ENCODE peak calls at places on chromosomes 6 and 20, in eight cellular contexts. J is right atrium auricular region, T is stomach, F is progenitor cell of endocrine pancreas, Z is endothelial cell, M is GM13977, H is AG04450, Y is left ventricle myocardium inferior. B is an unnamed sample.

GRCh38 chr6:140076078-140076477 is 701.6 kb upstream of the CITED2 start:
- DNase-seq in J (no peak), T (no peak), F (no peak), Z (no peak), M (no peak), H (no peak), Y (no peak), B (no peak)

GRCh38 chr6:85453490-85453889 is 3.6 kb downstream of the NT5E start:
- DNase-seq in J (no peak), T (no peak), F (no peak), Z (no peak), M (no peak), H (no peak), Y (no peak), B (no peak)

GRCh38 chr6:19723533-19723932 is 113.6 kb upstream of the ID4 start:
- DNase-seq in J (no peak), T (no peak), F (no peak), Z (no peak), M (no peak), H (peak), Y (no peak), B (no peak)

GRCh38 chr6:77548662-77549366 is 85.5 kb upstream of the HTR1B start:
- DNase-seq in J (no peak), T (no peak), F (no peak), Z (no peak), M (no peak), H (no peak), Y (no peak), B (no peak)

GRCh38 chr6:126112171-126112632 is 125.9 kb downstream of the TRMT11 start:
- DNase-seq in J (no peak), T (no peak), F (no peak), Z (no peak), M (no peak), H (no peak), Y (no peak), B (no peak)

GRCh38 chr6:29236060-29236459 is 65.4 kb downstream of the OR2J2 start:
- DNase-seq in J (no peak), T (no peak), F (no peak), Z (no peak), M (no peak), H (no peak), Y (no peak), B (no peak)

GRCh38 chr20:40749985-40750506 is 61.0 kb upstream of the MAFB start:
- DNase-seq in J (no peak), T (no peak), F (no peak), Z (no peak), M (no peak), H (no peak), Y (no peak), B (no peak)

GRCh38 chr6:39653631-39654030 is 71.6 kb downstream of the KIF6 start:
- DNase-seq in J (no peak), T (no peak), F (no peak), Z (no peak), M (no peak), H (no peak), Y (no peak), B (no peak)

GRCh38 chr6:3759656-3760245 is 8.2 kb upstream of the PXDC1 start:
- DNase-seq in J (no peak), T (no peak), F (no peak), Z (no peak), M (no peak), H (peak), Y (no peak), B (peak)

GRCh38 chr6:36038120-36038876 is 10.7 kb downstream of the MAPK14 start:
- DNase-seq in J (no peak), T (no peak), F (no peak), Z (no peak), M (no peak), H (no peak), Y (no peak), B (no peak)

GRCh38 chr20:20462185-20462584 is 94.3 kb downstream of the INSM1 start:
- DNase-seq in J (no peak), T (no peak), F (no peak), Z (no peak), M (no peak), H (no peak), Y (no peak), B (no peak)

GRCh38 chr6:13813621-13814175 is 659 bp downstream of the MCUR1 start:
- DNase-seq in J (peak), T (peak), F (no peak), Z (peak), M (peak), H (peak), Y (peak), B (peak)

GRCh38 chr6:138722425-138723371 is 50.9 kb upstream of the CCDC28A start:
- DNase-seq in J (no peak), T (no peak), F (no peak), Z (no peak), M (no peak), H (no peak), Y (no peak), B (no peak)

GRCh38 chr6:43907789-43908472 is 137.9 kb downstream of the VEGFA start:
- DNase-seq in J (no peak), T (no peak), F (no peak), Z (no peak), M (no peak), H (no peak), Y (peak), B (no peak)

GRCh38 chr20:51631011-51631950 is 88.8 kb upstream of the NFATC2 start:
- DNase-seq in J (peak), T (no peak), F (no peak), Z (no peak), M (no peak), H (peak), Y (peak), B (peak)

GRCh38 chr6:150078788-150079187 is 9.9 kb upstream of the ULBP3 start:
- DNase-seq in J (no peak), T (no peak), F (no peak), Z (no peak), M (no peak), H (no peak), Y (no peak), B (peak)

GRCh38 chr6:20861479-20861878 is 327.2 kb downstream of the CDKAL1 start:
- DNase-seq in J (no peak), T (no peak), F (no peak), Z (no peak), M (no peak), H (no peak), Y (no peak), B (no peak)

GRCh38 chr6:79404677-79405076 is 132.6 kb downstream of the LCA5 start:
- DNase-seq in J (no peak), T (peak), F (peak), Z (no peak), M (no peak), H (no peak), Y (no peak), B (no peak)

GRCh38 chr6:144590540-144590939 is 305.4 kb downstream of the UTRN start:
- DNase-seq in J (no peak), T (no peak), F (no peak), Z (no peak), M (no peak), H (no peak), Y (no peak), B (no peak)

GRCh38 chr6:64683682-64684081 is 1023.3 kb downstream of the EYS start:
- DNase-seq in J (peak), T (peak), F (no peak), Z (peak), M (no peak), H (no peak), Y (no peak), B (peak)

GRCh38 chr6:116969211-116969863 is 92.3 kb downstream of the RFX6 start:
- DNase-seq in J (no peak), T (peak), F (no peak), Z (peak), M (peak), H (peak), Y (no peak), B (no peak)

GRCh38 chr6:21441386-21441785 is 152.2 kb upstream of the SOX4 start:
- DNase-seq in J (no peak), T (no peak), F (no peak), Z (no peak), M (no peak), H (no peak), Y (no peak), B (no peak)

GRCh38 chr6:133166706-133167105 is 74.5 kb upstream of the EYA4 start:
- DNase-seq in J (no peak), T (no peak), F (no peak), Z (no peak), M (no peak), H (no peak), Y (no peak), B (no peak)

GRCh38 chr6:134602123-134602522 is 284.2 kb upstream of the SGK1 start:
- DNase-seq in J (no peak), T (no peak), F (no peak), Z (no peak), M (no peak), H (no peak), Y (no peak), B (no peak)

GRCh38 chr6:97963148-97963680 is 680.2 kb upstream of the MMS22L start:
- DNase-seq in J (no peak), T (no peak), F (no peak), Z (no peak), M (no peak), H (no peak), Y (no peak), B (peak)

GRCh38 chr6:6881438-6882267 is 226.1 kb upstream of the RREB1 start:
- DNase-seq in J (no peak), T (no peak), F (no peak), Z (no peak), M (no peak), H (no peak), Y (no peak), B (no peak)

GRCh38 chr6:110392727-110393126 is 22.6 kb downstream of the DDO start:
- DNase-seq in J (no peak), T (no peak), F (no peak), Z (no peak), M (no peak), H (no peak), Y (no peak), B (no peak)

GRCh38 chr6:168124921-168125320 is 45.9 kb upstream of the FRMD1 start:
- DNase-seq in J (no peak), T (no peak), F (peak), Z (no peak), M (peak), H (no peak), Y (no peak), B (no peak)

GRCh38 chr20:34254979-34255378 is 13.8 kb downstream of the ASIP start:
- DNase-seq in J (no peak), T (no peak), F (no peak), Z (no peak), M (no peak), H (no peak), Y (no peak), B (no peak)
- TF ChIP-seq CTCF in J (no peak), T (no peak), F (no peak), Z (no peak), M (no peak), H (no peak), Y (no peak), B (no peak)

GRCh38 chr6:136036601-136037000 is 185.1 kb downstream of the PDE7B start:
- DNase-seq in J (no peak), T (no peak), F (no peak), Z (no peak), M (no peak), H (no peak), Y (no peak), B (no peak)

GRCh38 chr6:136031982-136032381 is 180.5 kb downstream of the PDE7B start:
- DNase-seq in J (no peak), T (no peak), F (no peak), Z (peak), M (peak), H (no peak), Y (no peak), B (no peak)

GRCh38 chr6:136035378-136036070 is 184.0 kb downstream of the PDE7B start:
- DNase-seq in J (no peak), T (no peak), F (no peak), Z (no peak), M (no peak), H (no peak), Y (no peak), B (no peak)

GRCh38 chr6:136036071-136036380 is 184.5 kb downstream of the PDE7B start:
- DNase-seq in J (no peak), T (no peak), F (no peak), Z (no peak), M (no peak), H (no peak), Y (no peak), B (no peak)

DNA sequence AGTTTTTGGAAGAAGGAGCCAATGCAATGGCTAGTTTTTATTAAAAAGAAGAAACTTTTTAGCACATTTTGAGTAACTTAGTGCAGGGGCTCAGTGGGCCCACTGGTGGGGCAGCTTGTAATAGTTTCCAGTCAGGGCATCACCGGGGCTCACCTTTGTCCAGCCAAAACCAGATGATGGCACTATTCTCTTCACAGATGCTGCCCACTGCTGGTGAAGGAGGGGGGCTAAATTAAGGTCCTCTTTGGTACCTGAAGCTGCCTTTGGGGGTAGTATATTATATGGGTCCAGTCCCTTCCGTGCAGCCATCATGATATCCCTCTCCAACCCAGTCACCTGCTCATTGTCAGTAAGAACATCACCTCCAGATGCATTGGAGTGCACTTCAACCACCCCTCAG is 182.9 kb downstream of the PDE7B start:
- DNase-seq in J (no peak), T (no peak), F (no peak), Z (no peak), M (no peak), H (no peak), Y (no peak), B (no peak)
- TF ChIP-seq CTCF in J (no peak), T (no peak), F (no peak), Z (no peak), M (peak), H (no peak), Y (no peak), B (peak)

GRCh38 chr6:165743366-165743898 is 80.4 kb upstream of the PDE10A start:
- DNase-seq in J (no peak), T (no peak), F (no peak), Z (no peak), M (no peak), H (no peak), Y (no peak), B (no peak)
- TF ChIP-seq CTCF in J (no peak), T (no peak), F (no peak), Z (no peak), M (no peak), H (no peak), Y (no peak), B (no peak)

GRCh38 chr6:163428373-163428772 is 13.9 kb downstream of the QKI start:
- DNase-seq in J (no peak), T (no peak), F (no peak), Z (no peak), M (no peak), H (no peak), Y (no peak), B (no peak)

GRCh38 chr6:163423696-163424095 is 9.2 kb downstream of the QKI start:
- DNase-seq in J (no peak), T (no peak), F (no peak), Z (no peak), M (no peak), H (no peak), Y (no peak), B (no peak)

GRCh38 chr6:163432300-163432699 is 17.8 kb downstream of the QKI start:
- DNase-seq in J (no peak), T (no peak), F (no peak), Z (no peak), M (no peak), H (no peak), Y (no peak), B (no peak)

GRCh38 chr6:163429858-163430448 is 15.4 kb downstream of the QKI start:
- DNase-seq in J (no peak), T (no peak), F (no peak), Z (no peak), M (no peak), H (no peak), Y (no peak), B (no peak)

DNA sequence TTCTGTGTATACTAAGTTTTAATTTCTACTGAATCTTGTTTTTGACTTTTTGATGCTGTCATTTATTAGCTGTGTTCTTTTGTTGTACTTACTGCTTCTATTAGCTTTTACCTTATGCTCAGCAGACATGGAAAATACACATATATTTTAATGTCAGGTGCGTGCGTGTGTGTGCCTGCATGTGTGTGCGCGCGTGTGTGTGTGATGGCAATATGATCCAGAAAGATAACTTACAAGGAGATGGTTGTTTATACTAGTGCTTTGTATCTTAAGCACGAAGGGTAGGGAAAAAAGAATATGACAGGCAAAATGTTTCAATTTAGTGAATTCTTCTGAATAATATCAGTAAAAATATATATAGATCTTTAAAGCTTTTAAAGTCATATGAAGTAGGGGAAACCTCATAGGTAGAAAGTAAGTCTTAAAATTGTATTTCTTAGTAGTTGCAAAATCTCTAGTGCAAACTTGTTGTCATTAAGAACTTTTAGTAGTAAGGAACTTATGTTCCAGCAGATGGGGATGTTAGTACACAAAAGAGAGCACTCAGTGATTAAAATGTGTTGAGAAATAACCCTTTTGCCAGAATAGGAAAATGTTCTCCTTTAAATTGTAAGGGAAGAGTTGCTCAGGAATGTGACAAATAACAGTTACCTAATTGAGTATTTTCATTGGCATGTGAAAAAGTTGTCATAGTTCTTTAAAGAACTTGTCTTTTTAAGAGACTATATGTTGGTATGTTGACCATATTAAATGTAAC is 13.2 kb downstream of the QKI start:
- DNase-seq in J (no peak), T (no peak), F (no peak), Z (no peak), M (no peak), H (peak), Y (no peak), B (no peak)
- TF ChIP-seq CTCF in J (peak), T (no peak), F (peak), Z (no peak), M (peak), H (peak), Y (peak), B (peak)

GRCh38 chr6:28159029-28159607 is 17.4 kb downstream of the ZKSCAN8 start:
- DNase-seq in J (no peak), T (no peak), F (no peak), Z (no peak), M (no peak), H (no peak), Y (no peak), B (no peak)

GRCh38 chr6:28165566-28165965 is 23.9 kb downstream of the ZKSCAN8 start:
- DNase-seq in J (no peak), T (no peak), F (no peak), Z (no peak), M (no peak), H (no peak), Y (no peak), B (no peak)

GRCh38 chr6:28158318-28158717 is 16.6 kb downstream of the ZKSCAN8 start:
- DNase-seq in J (no peak), T (no peak), F (no peak), Z (no peak), M (no peak), H (no peak), Y (no peak), B (no peak)

GRCh38 chr6:28160233-28160632 is 18.6 kb downstream of the ZKSCAN8 start:
- DNase-seq in J (no peak), T (no peak), F (no peak), Z (no peak), M (no peak), H (no peak), Y (no peak), B (no peak)

GRCh38 chr6:28161410-28162079 is 19.9 kb downstream of the ZKSCAN8 start:
- DNase-seq in J (peak), T (peak), F (peak), Z (peak), M (peak), H (peak), Y (peak), B (no peak)
- TF ChIP-seq CTCF in J (no peak), T (no peak), F (no peak), Z (no peak), M (no peak), H (no peak), Y (no peak), B (no peak)

DNA sequence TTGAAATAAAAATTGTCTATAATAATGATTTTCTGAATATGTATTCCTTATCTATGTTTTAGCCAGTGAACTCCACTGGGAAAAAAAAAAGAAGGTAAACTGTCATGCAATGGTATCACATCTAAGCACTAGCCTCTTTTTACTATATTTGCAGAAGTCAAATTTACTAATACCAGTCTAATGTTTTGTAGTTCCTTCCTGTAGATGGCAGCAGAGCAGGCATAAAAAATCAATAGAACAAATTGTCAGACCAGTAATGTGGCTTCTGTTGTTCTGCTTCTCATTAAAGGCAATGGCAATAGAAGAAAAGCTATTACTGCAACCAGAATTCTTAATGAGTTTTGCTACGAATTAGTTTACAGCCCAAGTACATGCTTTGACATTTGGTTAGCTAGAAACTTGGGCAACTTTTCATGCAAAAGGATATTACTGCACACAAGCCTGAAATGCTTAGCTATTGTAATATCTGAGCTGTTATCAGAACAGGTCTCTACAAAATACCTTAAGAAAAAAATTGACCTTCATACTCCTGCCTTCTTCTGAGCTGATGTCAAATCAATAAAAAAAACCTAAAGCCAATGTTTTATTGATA is 476.9 kb downstream of the KHDRBS2 start:
- DNase-seq in J (no peak), T (no peak), F (no peak), Z (peak), M (peak), H (no peak), Y (no peak), B (no peak)
- TF ChIP-seq CTCF in J (no peak), T (peak), F (peak), Z (peak), M (peak), H (no peak), Y (peak), B (peak)

DNA sequence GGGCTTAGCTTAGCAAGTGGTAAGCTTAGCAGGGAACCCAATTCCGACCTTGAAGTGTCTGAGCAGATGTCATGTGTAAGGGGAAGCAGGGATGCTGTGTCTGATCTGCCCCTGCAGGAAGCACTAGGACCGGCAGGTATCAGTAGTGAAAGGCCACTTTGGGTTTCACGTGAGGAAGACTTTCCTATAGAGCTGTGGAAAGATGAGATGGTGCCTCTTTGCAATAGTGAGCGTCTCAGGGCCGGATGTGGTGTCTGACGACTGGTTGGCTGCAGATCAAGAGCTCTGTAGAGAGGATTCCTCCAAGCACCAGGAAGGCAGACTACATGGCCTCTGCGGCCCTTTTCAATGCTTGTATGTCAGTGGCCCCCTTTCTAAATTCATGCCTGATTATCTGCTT is 98.3 kb downstream of the TIAM2 start:
- DNase-seq in J (no peak), T (no peak), F (no peak), Z (no peak), M (no peak), H (no peak), Y (no peak), B (no peak)
- TF ChIP-seq CTCF in J (no peak), T (no peak), F (no peak), Z (no peak), M (no peak), H (no peak), Y (no peak), B (no peak)